ENCODE peak calls at places on chromosomes 3 and 15, in five cellular contexts. B is NCI-H1436; V is nephron progenitor cell; C is AG09319; I is activated T-cell treated with anti-CD3 and anti-CD28 coated beads, Interleukin-2, amount 50 U/mL, for 72 hours. J is an unnamed sample.

GRCh38 chr3:197186887-197187588 is 111.4 kb downstream of the DLG1 start:
- DNase-seq in B (peak; percentile 81), V (no peak), C (no peak), I (peak; percentile 5), J (peak; percentile 23)

GRCh38 chr15:101206173-101206572 is 45.7 kb downstream of the CHSY1 start:
- DNase-seq in B (no peak), V (no peak), C (no peak), I (peak; percentile 84), J (no peak)

GRCh38 chr15:82530606-82531379 is 9.5 kb downstream of the RPS17 start:
- DNase-seq in B (no peak), V (peak; percentile 83), C (no peak), I (peak; percentile 76), J (no peak)

GRCh38 chr15:39837454-39837853 is 54.8 kb upstream of the FSIP1 start:
- DNase-seq in B (no peak), V (no peak), C (no peak), I (no peak), J (no peak)

GRCh38 chr3:108489776-108490175 is 20.6 kb downstream of the MYH15 start:
- DNase-seq in B (peak; percentile 73), V (peak; percentile 32), C (no peak), I (peak; percentile 41), J (no peak)

GRCh38 chr3:28376424-28376823 is 27.8 kb upstream of the AZI2 start:
- DNase-seq in B (no peak), V (no peak), C (no peak), I (no peak), J (no peak)

GRCh38 chr3:171327441-171328174 is 132.6 kb downstream of the TNIK start:
- DNase-seq in B (no peak), V (no peak), C (no peak), I (no peak), J (no peak)

GRCh38 chr3:169323580-169324453 is 339.7 kb downstream of the MECOM start:
- DNase-seq in B (no peak), V (no peak), C (no peak), I (no peak), J (no peak)

GRCh38 chr15:52021128-52021671 is 2.2 kb downstream of the MAPK6 start:
- DNase-seq in B (no peak), V (peak; percentile 11), C (peak; percentile 88), I (peak; percentile 75), J (peak; percentile 78)

GRCh38 chr15:61480863-61481262 is 251.8 kb upstream of the RORA start:
- DNase-seq in B (no peak), V (no peak), C (no peak), I (no peak), J (no peak)

GRCh38 chr15:71098920-71099319 is 16.4 kb upstream of the THSD4 start:
- DNase-seq in B (no peak), V (no peak), C (no peak), I (no peak), J (no peak)

GRCh38 chr3:69232447-69232846 is 110.1 kb upstream of the LMOD3 start:
- DNase-seq in B (peak; percentile 8), V (no peak), C (no peak), I (no peak), J (no peak)

GRCh38 chr3:171875923-171876412 is 32.8 kb downstream of the TMEM212 start:
- DNase-seq in B (no peak), V (no peak), C (no peak), I (no peak), J (no peak)

GRCh38 chr15:77019476-77020331 is 24.8 kb downstream of the PSTPIP1 start:
- DNase-seq in B (no peak), V (no peak), C (no peak), I (peak; percentile 49), J (no peak)

GRCh38 chr15:57920916-57921315 is 144.6 kb downstream of the ALDH1A2 start:
- DNase-seq in B (no peak), V (no peak), C (no peak), I (no peak), J (no peak)

GRCh38 chr15:57606816-57607215 is 15.1 kb downstream of the MYZAP start:
- DNase-seq in B (no peak), V (no peak), C (no peak), I (no peak), J (no peak)

GRCh38 chr15:84685304-84685703 is 27.3 kb upstream of the NMB start:
- DNase-seq in B (no peak), V (no peak), C (peak; percentile 81), I (no peak), J (peak; percentile 25)

GRCh38 chr3:15964605-15965061 is 166.9 kb upstream of the ANKRD28 start:
- DNase-seq in B (no peak), V (no peak), C (no peak), I (no peak), J (no peak)

GRCh38 chr15:35691176-35691761 is 145.3 kb upstream of the DPH6 start:
- DNase-seq in B (no peak), V (no peak), C (no peak), I (no peak), J (no peak)

GRCh38 chr15:89108865-89109660 is 20.8 kb downstream of the ABHD2 start:
- DNase-seq in B (no peak), V (no peak), C (no peak), I (no peak), J (no peak)

GRCh38 chr3:36494461-36495109 is 114.3 kb downstream of the STAC start:
- DNase-seq in B (no peak), V (no peak), C (peak; percentile 82), I (no peak), J (no peak)

GRCh38 chr15:66803182-66803729 is 101.2 kb downstream of the SMAD6 start:
- DNase-seq in B (no peak), V (peak; percentile 78), C (peak; percentile 95), I (no peak), J (peak; percentile 93)

GRCh38 chr15:31256385-31257265 is 70.0 kb upstream of the KLF13 start:
- DNase-seq in B (no peak), V (no peak), C (no peak), I (no peak), J (no peak)

GRCh38 chr3:42498791-42499477 is 3.5 kb upstream of the VIPR1 start:
- DNase-seq in B (no peak), V (no peak), C (no peak), I (peak; percentile 44), J (no peak)

GRCh38 chr15:92907880-92908279 is 7.8 kb downstream of the CHD2 start:
- DNase-seq in B (no peak), V (no peak), C (peak; percentile 42), I (peak; percentile 39), J (peak; percentile 84)

GRCh38 chr3:155233213-155233612 is 60.3 kb downstream of the STRIT1 start:
- DNase-seq in B (no peak), V (no peak), C (no peak), I (no peak), J (no peak)

GRCh38 chr3:65687741-65688140 is 351.0 kb downstream of the MAGI1 start:
- DNase-seq in B (no peak), V (no peak), C (no peak), I (no peak), J (no peak)

GRCh38 chr3:124560406-124561215 is 169.6 kb upstream of the UMPS start:
- DNase-seq in B (no peak), V (no peak), C (no peak), I (no peak), J (no peak)

GRCh38 chr3:197478746-197479668 is 76.8 kb downstream of the BDH1 start:
- DNase-seq in B (peak; percentile 64), V (no peak), C (no peak), I (no peak), J (peak; percentile 35)

J was measured in amniotic stem cell.